ENCODE peak calls at places on chromosomes 4 and X, in seven cellular contexts. Z, T, H, Y, R, C and K are unnamed samples.

GRCh38 chr4:89737888-89738287 is 99.1 kb downstream of the SNCA start:
- DNase-seq in Y (no peak), R (no peak), T (no peak), Z (no peak), H (no peak), C (peak), K (no peak)

GRCh38 chr4:123783091-123783765 is 386.6 kb downstream of the SPRY1 start:
- DNase-seq in T (no peak), H (no peak), Z (no peak), C (no peak), Y (no peak), R (no peak), K (no peak)

GRCh38 chr4:109560687-109561452 is 824 bp downstream of the MCUB start:
- DNase-seq in T (no peak), H (peak), Z (peak), Y (peak), C (peak), R (peak), K (no peak)

GRCh38 chr4:23717528-23718248 is 172.2 kb downstream of the PPARGC1A start:
- DNase-seq in H (peak), T (no peak), Z (no peak), C (peak), Y (peak), R (peak), K (no peak)

GRCh38 chrX:3271485-3272186 is 74.8 kb downstream of the MXRA5 start:
- DNase-seq in Z (no peak), C (peak), T (no peak), H (no peak), Y (no peak), R (no peak), K (no peak)

GRCh38 chr4:22055954-22056353 is 107.4 kb upstream of the KCNIP4 start:
- DNase-seq in Y (no peak), T (no peak), H (no peak), R (no peak), Z (no peak), C (no peak), K (no peak)

GRCh38 chrX:9604111-9604907 is 139.5 kb downstream of the TBL1X start:
- DNase-seq in Y (no peak), T (no peak), C (no peak), Z (peak), H (no peak), R (no peak), K (peak)

GRCh38 chr4:5883916-5884315 is 9.0 kb downstream of the CRMP1 start:
- DNase-seq in Y (no peak), Z (no peak), H (no peak), T (no peak), R (no peak), C (no peak), K (no peak)

GRCh38 chrX:11351375-11352295 is 58.4 kb downstream of the AMELX start:
- DNase-seq in R (no peak), Z (peak), H (no peak), Y (no peak), C (no peak), T (peak), K (peak)

GRCh38 chrX:120456973-120457372 is 12.1 kb downstream of the LAMP2 start:
- DNase-seq in Y (no peak), C (no peak), Z (no peak), R (no peak), H (peak), T (no peak), K (no peak)

GRCh38 chrX:64204701-64205440 is 637 bp downstream of the AMER1 start:
- DNase-seq in C (peak), R (peak), H (peak), Z (peak), Y (peak), T (peak), K (peak)

GRCh38 chrX:130028196-130028595 is 45.8 kb downstream of the BCORL1 start:
- DNase-seq in Z (peak), T (peak), Y (peak), C (peak), R (peak), H (peak), K (no peak)

GRCh38 chr4:143089291-143089690 is 95.4 kb upstream of the USP38 start:
- DNase-seq in R (no peak), H (no peak), C (no peak), Z (no peak), T (no peak), Y (peak), K (no peak)

DNA sequence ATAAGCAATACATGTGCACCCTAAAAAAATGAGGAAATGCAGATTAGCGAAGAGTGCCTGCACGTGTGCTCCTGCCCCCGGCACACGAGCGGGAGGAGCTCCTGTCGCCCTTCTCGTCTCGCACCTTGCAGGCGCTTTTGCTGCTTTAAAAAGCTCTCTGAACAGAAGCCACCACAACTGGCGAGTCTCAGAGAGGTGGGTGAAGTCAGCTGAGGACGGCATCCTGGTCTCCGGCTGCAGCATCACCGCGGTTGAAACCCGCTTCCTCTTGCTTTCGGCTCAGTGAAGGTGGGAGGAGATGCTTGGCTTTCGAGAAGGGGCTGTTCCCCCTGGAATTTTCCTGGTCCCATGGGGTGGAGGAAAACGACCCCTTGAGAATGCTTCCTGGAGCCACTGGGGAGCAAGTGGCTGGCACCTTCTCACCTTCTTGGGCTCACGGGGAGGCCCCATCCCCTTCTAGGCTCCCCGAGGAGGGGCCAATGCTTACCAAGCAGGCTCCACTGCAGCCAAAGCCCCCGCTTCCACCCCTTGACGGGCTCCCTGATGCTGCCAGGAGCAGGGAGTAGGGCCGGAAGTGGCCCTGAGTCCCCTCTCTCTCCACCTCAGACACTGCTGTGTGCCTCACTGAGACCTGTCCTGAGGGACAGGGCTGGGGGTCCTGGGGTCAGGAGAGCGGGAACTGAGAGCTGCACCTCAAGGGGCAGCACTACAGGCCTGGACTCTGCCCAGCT is 29.2 kb upstream of the MXD4 start:
- DNase-seq in Z (no peak), C (peak), Y (no peak), T (no peak), H (no peak), R (no peak), K (peak)
- H3K27ac ChIP-seq in Z (no peak), C (no peak), Y (no peak), T (no peak), H (no peak), R (no peak), K (no peak)

GRCh38 chr4:76434901-76435688 is at the start of gene SHROOM3:
- DNase-seq in T (no peak), Z (no peak), H (no peak), R (no peak), Y (peak), C (no peak), K (no peak)
- H3K27ac ChIP-seq in T (peak), Z (no peak), H (no peak), R (no peak), Y (peak), C (peak), K (no peak)

GRCh38 chr4:68872442-68873217 is 56.8 kb downstream of the UGT2B10 start:
- DNase-seq in H (peak), Y (no peak), C (peak), Z (no peak), R (no peak), T (no peak), K (no peak)
- H3K27ac ChIP-seq in H (peak), Y (no peak), C (peak), Z (no peak), R (peak), T (no peak), K (no peak)

GRCh38 chr4:164779080-164779479 is 25.1 kb downstream of the SMIM31 start:
- DNase-seq in R (no peak), T (no peak), Z (no peak), C (no peak), Y (no peak), H (no peak), K (no peak)
- H3K27ac ChIP-seq in R (no peak), T (no peak), Z (no peak), C (no peak), Y (no peak), H (no peak), K (no peak)

DNA sequence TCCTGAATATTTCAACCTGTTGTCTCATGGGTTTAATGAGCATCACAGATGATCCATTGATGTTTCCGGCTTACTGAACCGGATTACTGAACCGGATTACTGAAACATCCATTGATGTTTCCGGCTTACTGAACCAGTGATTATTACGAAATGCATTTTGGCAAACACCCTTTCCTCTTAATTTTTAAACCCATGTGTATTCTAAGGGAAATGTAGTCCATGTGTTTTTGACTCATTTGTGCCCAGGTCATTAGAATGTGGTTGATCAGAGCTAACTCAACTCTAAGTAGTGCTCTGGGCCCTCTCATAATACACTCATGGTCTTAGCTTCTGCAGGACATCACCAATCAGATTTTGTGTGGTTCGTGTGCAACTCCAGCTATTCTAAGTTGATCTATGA is 141.6 kb downstream of the SPATA18 start:
- DNase-seq in H (no peak), C (no peak), R (no peak), Y (no peak), Z (no peak), T (no peak), K (no peak)
- H3K27ac ChIP-seq in H (no peak), C (no peak), R (no peak), Y (no peak), Z (no peak), T (no peak), K (no peak)

DNA sequence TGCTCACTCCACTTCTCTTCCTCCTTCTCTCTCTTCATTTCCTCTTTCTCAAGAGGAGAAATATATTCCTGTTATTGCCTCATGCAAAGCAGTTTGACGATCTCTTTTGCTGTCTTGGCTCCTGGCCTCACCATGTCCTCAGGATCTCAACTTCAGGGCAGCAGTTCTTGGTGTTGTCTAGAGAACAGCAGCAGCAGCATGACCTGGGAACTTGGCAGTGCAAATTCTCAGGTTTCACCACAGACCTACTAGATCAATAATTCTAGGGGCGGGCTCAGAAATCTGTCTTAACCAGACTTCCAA is 193.4 kb upstream of the EDNRA start:
- DNase-seq in Z (no peak), R (no peak), C (no peak), Y (no peak), H (no peak), T (no peak), K (no peak)
- H3K27ac ChIP-seq in Z (no peak), R (no peak), C (no peak), Y (no peak), H (no peak), T (no peak), K (no peak)

GRCh38 chrX:1295550-1295949 is 26.9 kb downstream of the CSF2RA start:
- DNase-seq in Z (no peak), Y (no peak), T (no peak), H (no peak), R (no peak), C (no peak), K (no peak)
- H3K27ac ChIP-seq in Z (no peak), Y (no peak), T (no peak), H (no peak), R (no peak), C (no peak), K (no peak)

GRCh38 chr4:72971572-72971971 is 97.9 kb downstream of the COX18 start:
- DNase-seq in Z (no peak), T (no peak), H (peak), C (no peak), Y (no peak), R (no peak), K (no peak)
- H3K27ac ChIP-seq in Z (no peak), T (no peak), H (no peak), C (no peak), Y (no peak), R (peak), K (no peak)

DNA sequence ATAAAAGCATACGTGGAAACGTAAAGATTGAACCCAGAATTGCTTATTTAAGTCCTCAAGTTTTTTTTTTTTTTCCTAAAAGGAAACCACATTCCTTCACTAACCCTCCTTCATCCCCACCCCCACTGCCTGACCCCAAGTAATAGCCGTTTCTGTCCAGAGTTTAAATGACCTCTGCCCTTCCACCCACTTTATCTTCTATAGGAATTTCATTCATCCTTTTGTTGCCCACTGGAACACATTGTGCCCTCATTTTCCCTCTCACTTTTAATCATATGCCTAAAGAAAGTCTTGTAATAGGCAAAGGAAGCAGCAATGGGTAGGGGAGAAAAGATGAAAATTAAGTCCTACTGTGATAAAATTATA is 62.7 kb downstream of the SH3RF1 start:
- DNase-seq in H (no peak), R (no peak), C (no peak), Z (no peak), Y (no peak), T (no peak), K (no peak)
- H3K27ac ChIP-seq in H (no peak), R (no peak), C (no peak), Z (no peak), Y (no peak), T (no peak), K (no peak)

DNA sequence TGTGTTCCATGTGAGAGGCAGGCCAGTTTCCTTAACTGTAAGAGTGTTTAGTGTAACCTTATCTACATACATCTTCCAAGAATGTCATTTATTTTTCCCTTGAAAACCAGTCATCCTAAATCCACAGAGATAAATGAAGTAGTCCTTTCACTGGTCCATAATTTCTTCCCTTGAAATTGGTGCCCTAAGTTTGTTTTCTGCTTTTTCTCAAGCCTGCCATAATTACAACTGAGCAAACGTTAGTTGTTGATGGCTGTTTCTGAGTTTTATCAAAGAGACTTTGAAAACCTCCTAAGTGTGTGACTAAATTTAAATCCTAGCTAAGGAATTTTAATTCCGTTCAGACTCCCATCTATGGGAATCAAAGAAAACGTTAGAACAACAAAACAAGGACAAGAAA is 3.6 kb upstream of the TDO2 start:
- DNase-seq in T (no peak), Y (no peak), H (no peak), R (no peak), Z (no peak), C (no peak), K (no peak)
- H3K27ac ChIP-seq in T (no peak), Y (no peak), H (no peak), R (no peak), Z (no peak), C (peak), K (no peak)